ENCODE peak calls at places on chromosomes 12 and 14, in six cellular contexts. W is lung, B is brain microvascular endothelial cell, Q is fibroblast of villous mesenchyme, I is fibroblast of lung, G is OCI-LY7. S is an unnamed sample.

GRCh38 chr12:111773801-111774551 is 7.2 kb downstream of the ALDH2 start:
- DNase-seq in W (peak; percentile 83), G (no peak), B (no peak), Q (peak; percentile 100), I (peak; percentile 84), S (peak; percentile 53)

GRCh38 chr14:93941293-93941910 is 14.3 kb downstream of the FAM181A start:
- DNase-seq in Q (peak; percentile 24), I (peak; percentile 91), G (no peak), W (no peak), B (peak; percentile 80), S (peak; percentile 53)

GRCh38 chr14:99212199-99212598 is 59.8 kb downstream of the BCL11B start:
- DNase-seq in W (no peak), I (no peak), G (no peak), Q (no peak), B (no peak), S (no peak)

GRCh38 chr12:50517456-50518048 is 12.8 kb downstream of the DIP2B start:
- DNase-seq in B (peak; percentile 26), I (peak; percentile 70), Q (peak; percentile 71), W (no peak), G (peak; percentile 65), S (peak; percentile 60)

GRCh38 chr12:124452576-124453391 is 114.6 kb downstream of the NCOR2 start:
- DNase-seq in B (no peak), G (no peak), Q (no peak), I (no peak), W (no peak), S (no peak)

GRCh38 chr14:36870776-36871175 is 209.1 kb downstream of the PAX9 start:
- DNase-seq in I (no peak), B (no peak), W (no peak), Q (no peak), G (no peak), S (no peak)

GRCh38 chr12:65672441-65672840 is 151.8 kb upstream of the HMGA2 start:
- DNase-seq in I (no peak), G (no peak), B (no peak), W (no peak), Q (no peak), S (no peak)

GRCh38 chr14:25607095-25607657 is 557.2 kb upstream of the STXBP6 start:
- DNase-seq in G (no peak), B (no peak), W (no peak), Q (no peak), I (no peak), S (no peak)

GRCh38 chr12:57614178-57614947 is 3.1 kb downstream of the ARHGEF25 start:
- DNase-seq in W (no peak), Q (no peak), G (peak; percentile 70), I (no peak), B (no peak), S (peak; percentile 42)

GRCh38 chr12:50050119-50050385 is 7.3 kb upstream of the ASIC1 start:
- DNase-seq in Q (no peak), W (no peak), I (no peak), B (no peak), G (no peak), S (no peak)

GRCh38 chr12:44299524-44299923 is 463.6 kb downstream of the TMEM117 start:
- DNase-seq in W (no peak), B (no peak), G (no peak), I (no peak), Q (no peak), S (no peak)

GRCh38 chr14:90204516-90204915 is 51.8 kb upstream of the PSMC1 start:
- DNase-seq in Q (no peak), I (no peak), B (no peak), W (no peak), G (no peak), S (no peak)

GRCh38 chr14:85947461-85947860 is 417.5 kb downstream of the FLRT2 start:
- DNase-seq in I (no peak), Q (no peak), G (no peak), B (no peak), W (no peak), S (no peak)

GRCh38 chr14:67228325-67228984 is 12.8 kb upstream of the PALS1 start:
- DNase-seq in I (peak; percentile 39), G (no peak), B (no peak), Q (peak; percentile 38), W (no peak), S (no peak)

GRCh38 chr14:66804141-66804540 is 296.2 kb downstream of the GPHN start:
- DNase-seq in B (no peak), G (no peak), W (no peak), I (no peak), Q (no peak), S (no peak)

GRCh38 chr12:93453633-93454032 is 11.9 kb upstream of the UBE2N start:
- DNase-seq in I (peak; percentile 78), W (no peak), Q (no peak), G (no peak), B (peak; percentile 51), S (no peak)

GRCh38 chr12:95648990-95649791 is 97.9 kb upstream of the USP44 start:
- DNase-seq in G (no peak), I (peak; percentile 45), W (no peak), B (no peak), Q (peak; percentile 32), S (peak; percentile 40)

GRCh38 chr12:103632554-103633216 is 45.6 kb downstream of the STAB2 start:
- DNase-seq in I (no peak), W (peak; percentile 38), Q (peak; percentile 58), G (peak; percentile 70), B (peak; percentile 39), S (peak; percentile 61)

GRCh38 chr12:117968826-117969659 is at the start of gene KSR2:
- DNase-seq in Q (no peak), W (peak; percentile 80), B (peak; percentile 9), I (peak; percentile 49), G (peak; percentile 79), S (peak; percentile 4)

GRCh38 chr14:50741571-50741970 is 73.5 kb upstream of the SAV1 start:
- DNase-seq in Q (peak; percentile 59), I (peak; percentile 58), B (peak; percentile 22), W (no peak), G (no peak), S (peak; percentile 18)

GRCh38 chr14:47744155-47744554 is 68.8 kb upstream of the MDGA2 start:
- DNase-seq in G (no peak), B (no peak), Q (no peak), I (no peak), W (no peak), S (no peak)

GRCh38 chr14:105841022-105842009 is 314.9 kb downstream of the TMEM121 start:
- DNase-seq in B (no peak), Q (no peak), I (no peak), G (peak; percentile 0), W (no peak), S (no peak)

GRCh38 chr14:65815127-65815526 is 402.6 kb downstream of the FUT8 start:
- DNase-seq in I (no peak), B (no peak), G (no peak), W (no peak), Q (no peak), S (no peak)

GRCh38 chr12:46677749-46678148 is 148.0 kb downstream of the SLC38A4 start:
- DNase-seq in B (no peak), Q (peak; percentile 54), W (no peak), G (no peak), I (peak; percentile 43), S (peak; percentile 73)

GRCh38 chr12:91023326-91024004 is 18.7 kb upstream of the EPYC start:
- DNase-seq in Q (peak; percentile 68), I (peak; percentile 93), B (peak; percentile 56), G (no peak), W (no peak), S (peak; percentile 77)

GRCh38 chr12:127810026-127810425 is 456.9 kb upstream of the TMEM132C start:
- DNase-seq in G (no peak), I (peak; percentile 99), B (peak; percentile 98), W (no peak), Q (peak; percentile 91), S (peak; percentile 71)

GRCh38 chr12:50676761-50677160 is 87.1 kb upstream of the ATF1 start:
- DNase-seq in W (no peak), B (no peak), Q (no peak), I (no peak), G (no peak), S (no peak)

GRCh38 chr14:90193925-90194324 is 62.4 kb upstream of the PSMC1 start:
- DNase-seq in Q (no peak), G (peak; percentile 9), W (no peak), I (no peak), B (no peak), S (no peak)

GRCh38 chr12:92827836-92828431 is 101.2 kb downstream of the EEA1 start:
- DNase-seq in B (peak; percentile 57), Q (peak; percentile 58), G (peak; percentile 54), I (peak; percentile 34), W (no peak), S (peak; percentile 75)

GRCh38 chr12:42483534-42483857 is 106.0 kb downstream of the PRICKLE1 start:
- DNase-seq in G (no peak), B (no peak), Q (no peak), I (peak; percentile 48), W (no peak), S (no peak)

GRCh38 chr14:78029471-78030372 is 140.5 kb upstream of the NRXN3 start:
- DNase-seq in G (no peak), W (no peak), B (no peak), I (no peak), Q (no peak), S (no peak)

DNA sequence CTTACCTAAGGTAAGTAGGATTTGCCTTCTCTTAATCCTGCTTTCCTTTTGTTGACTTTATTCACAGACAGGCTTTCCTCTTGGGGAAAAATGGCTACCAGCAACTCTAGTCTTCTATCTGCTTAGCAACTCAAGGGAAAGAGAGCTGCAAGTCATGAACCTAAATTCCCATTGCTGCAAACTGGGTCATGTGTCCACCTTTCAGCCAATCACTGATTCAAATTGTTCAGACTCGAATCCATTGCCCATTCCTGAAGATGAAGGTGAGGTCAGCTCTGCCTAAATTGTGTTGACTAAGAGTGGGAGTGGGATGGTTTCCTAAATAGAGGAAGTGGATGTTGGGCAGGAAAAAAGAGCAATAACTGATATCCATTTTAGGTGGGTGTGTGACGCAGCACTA is 7.7 kb downstream of the FBXW8 start:
- DNase-seq in I (no peak), Q (no peak), B (no peak), G (no peak), W (no peak), S (no peak)
- TF ChIP-seq CTCF in I (no peak), Q (no peak), B (no peak), G (no peak), W (no peak), S (no peak)

GRCh38 chr12:114627393-114627792 is 56.6 kb downstream of the TBX3 start:
- DNase-seq in B (no peak), G (no peak), W (no peak), Q (no peak), I (no peak), S (no peak)
- H3K4me3 ChIP-seq in B (no peak overlapping the region), G (no peak overlapping the region), W (no peak overlapping the region), Q (no peak overlapping the region), I (no peak overlapping the region), S (no peak overlapping the region)

DNA sequence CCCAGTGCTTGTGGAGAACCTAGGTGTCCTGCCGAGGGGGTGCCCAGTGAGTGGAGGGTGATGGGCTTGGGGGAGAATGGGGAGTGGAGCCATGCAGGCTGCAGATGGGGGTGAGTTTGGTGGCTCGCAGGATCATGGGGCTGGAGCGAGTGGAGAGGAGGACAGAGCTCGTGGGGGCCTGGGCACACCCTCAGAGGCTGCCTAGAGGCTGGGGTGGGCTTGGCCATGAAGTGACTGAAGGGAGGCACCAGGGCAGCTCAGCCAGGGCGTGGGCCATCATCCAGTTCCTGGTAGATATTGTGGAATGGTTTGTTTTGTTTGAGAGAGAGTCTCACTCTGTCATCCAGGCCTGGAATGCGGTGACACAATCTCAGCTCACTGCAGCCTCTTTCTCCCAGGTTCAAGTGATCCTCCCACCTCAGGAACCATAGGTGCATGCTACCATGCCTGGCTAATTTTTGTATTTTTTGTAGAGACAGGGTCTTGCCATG is 43.4 kb upstream of the AMN start:
- DNase-seq in I (no peak), W (peak; percentile 37), Q (no peak), B (no peak), G (no peak), S (peak; percentile 20)
- TF ChIP-seq CTCF in I (no peak), W (no peak), Q (no peak), B (no peak), G (peak; percentile 4), S (no peak)

GRCh38 chr12:39620664-39621658 is 1.4 kb upstream of the ABCD2 start:
- DNase-seq in I (peak; percentile 23), B (no peak), Q (peak; percentile 1), G (peak; percentile 49), W (no peak), S (peak; percentile 20)
- H3K4me3 ChIP-seq in I (peak overlapping the region; percentile 55), B (peak overlapping the region; percentile 64), Q (peak overlapping the region; percentile 65), G (peak overlapping the region; percentile 74), W (no peak overlapping the region), S (peak overlapping the region; percentile 62)

S was measured in cardiac fibroblast.